ENCODE peak calls at places on chromosomes 2 and 18, in nine cellular contexts. H is Caki2; X is activated naive CD8-positive, alpha-beta T cell treated with anti-CD3 and anti-CD28 coated beads, Interleukin-2, amount 50 U/mL, for 24 hours; L is myocyte; Z is M059J; D is WTC11; E is NCI-H1436; U is activated effector memory CD4-positive, alpha-beta T cell treated with Interleukin-2 at 50 U/mL for 16 hours; P is AG10803. A is an unnamed sample.

GRCh38 chr18:49668583-49669290 is 106.9 kb downstream of the LIPG start:
- DNase-seq in D (peak; percentile 21), L (peak; percentile 39), X (no peak), P (no peak), Z (no peak), E (no peak), U (no peak), H (no peak), A (no peak)

GRCh38 chr18:56873441-56874140 is 222.4 kb downstream of the WDR7 start:
- DNase-seq in H (no peak), Z (no peak), X (no peak), U (no peak), P (no peak), E (no peak), L (no peak), D (peak; percentile 29), A (no peak)

GRCh38 chr2:38528008-38528442 is 74.7 kb downstream of the HNRNPLL start:
- DNase-seq in L (peak; percentile 78), U (no peak), E (peak; percentile 29), Z (peak; percentile 69), X (peak; percentile 73), D (peak; percentile 64), P (peak; percentile 50), H (peak; percentile 68), A (peak; percentile 17)

GRCh38 chr2:71235930-71236587 is 9.2 kb upstream of the PAIP2B start:
- DNase-seq in U (no peak), L (no peak), E (no peak), P (no peak), Z (no peak), D (peak; percentile 38), X (no peak), H (no peak), A (no peak)

GRCh38 chr18:48992133-48992532 is 41.4 kb upstream of the SMAD7 start:
- DNase-seq in U (no peak), E (no peak), H (no peak), D (no peak), L (no peak), Z (no peak), P (no peak), X (no peak), A (no peak)

GRCh38 chr2:42830922-42831574 is 38.7 kb upstream of the HAAO start:
- DNase-seq in D (no peak), X (no peak), Z (peak; percentile 36), P (no peak), L (no peak), E (no peak), U (no peak), H (no peak), A (no peak)

GRCh38 chr2:110748489-110748867 is 16.1 kb downstream of the ACOXL start:
- DNase-seq in H (peak; percentile 8), E (peak; percentile 45), D (no peak), P (no peak), Z (peak; percentile 32), X (peak; percentile 66), L (peak; percentile 74), U (peak; percentile 39), A (no peak)

GRCh38 chr2:223562078-223562477 is 40.1 kb downstream of the SCG2 start:
- DNase-seq in E (no peak), Z (peak; percentile 18), P (no peak), D (no peak), X (no peak), L (no peak), U (no peak), H (no peak), A (no peak)

GRCh38 chr2:170917219-170917851 is 11.7 kb upstream of the GORASP2 start:
- DNase-seq in P (no peak), H (no peak), X (no peak), E (no peak), L (no peak), U (no peak), D (peak; percentile 49), Z (no peak), A (no peak)

GRCh38 chr2:16553222-16553621 is 112.4 kb downstream of the CYRIA start:
- DNase-seq in D (peak; percentile 30), Z (peak; percentile 3), X (peak; percentile 17), H (peak; percentile 21), U (no peak), L (peak; percentile 58), P (peak; percentile 26), E (peak; percentile 18), A (no peak)

GRCh38 chr2:237600205-237600846 is 9.8 kb upstream of the RAB17 start:
- DNase-seq in L (peak; percentile 82), P (peak; percentile 84), D (no peak), H (no peak), X (no peak), Z (peak; percentile 29), U (no peak), E (no peak), A (no peak)

GRCh38 chr2:11896386-11896785 is 150.0 kb downstream of the LPIN1 start:
- DNase-seq in X (no peak), E (no peak), P (peak; percentile 11), Z (no peak), H (no peak), D (no peak), L (no peak), U (no peak), A (no peak)

GRCh38 chr18:9629709-9630108 is 15.3 kb upstream of the PPP4R1 start:
- DNase-seq in Z (no peak), U (no peak), L (no peak), H (no peak), X (no peak), E (no peak), D (no peak), P (peak; percentile 83), A (no peak)

GRCh38 chr2:133452561-133452960 is 115.7 kb downstream of the NCKAP5 start:
- DNase-seq in P (no peak), X (no peak), D (no peak), E (no peak), U (no peak), H (no peak), Z (no peak), L (no peak), A (no peak)

GRCh38 chr2:24919977-24920812 is at the start of gene ADCY3:
- DNase-seq in U (peak; percentile 55), P (peak; percentile 51), D (peak; percentile 64), Z (peak; percentile 33), X (peak; percentile 70), H (peak; percentile 27), E (peak; percentile 39), L (no peak), A (no peak)

GRCh38 chr2:67463810-67464209 is 66.7 kb downstream of the ETAA1 start:
- DNase-seq in D (no peak), U (no peak), H (peak; percentile 88), E (peak; percentile 85), L (peak; percentile 88), X (no peak), P (no peak), Z (peak; percentile 93), A (no peak)

GRCh38 chr18:69956037-69956436 is 8.4 kb upstream of the CD226 start:
- DNase-seq in U (no peak), P (peak; percentile 64), D (no peak), Z (peak; percentile 24), H (no peak), X (no peak), E (no peak), L (no peak), A (no peak)

GRCh38 chr2:172280820-172281454 is 146.4 kb upstream of the ITGA6 start:
- DNase-seq in L (no peak), H (no peak), P (no peak), Z (no peak), E (no peak), D (no peak), X (no peak), U (no peak), A (no peak)

GRCh38 chr2:127807678-127808353 is 3.2 kb downstream of the WDR33 start:
- DNase-seq in E (no peak), L (no peak), H (peak; percentile 37), D (no peak), U (no peak), P (no peak), X (no peak), Z (peak; percentile 35), A (peak; percentile 51)

GRCh38 chr18:79693561-79694205 is 14.1 kb downstream of the CTDP1 start:
- DNase-seq in D (peak; percentile 62), U (no peak), P (no peak), L (no peak), X (no peak), E (no peak), Z (no peak), H (no peak), A (no peak)

GRCh38 chr18:48376406-48376805 is 32.8 kb downstream of the ZBTB7C start:
- DNase-seq in X (no peak), Z (no peak), L (no peak), U (no peak), P (no peak), E (no peak), D (peak; percentile 48), H (no peak), A (no peak)